ENCODE peak calls at places on chromosomes 6 and 20, in six cellular contexts. U is keratinocyte; Z is esophagus squamous epithelium; G is lower lobe of right lung; A is naive thymus-derived CD4-positive, alpha-beta T cell; F is left ventricle myocardium inferior. O is an unnamed sample.

GRCh38 chr6:112429226-112429625 is 82.1 kb downstream of the RFPL4B start:
- DNase-seq in U (no peak), Z (no peak), G (no peak), A (no peak), F (no peak), O (peak; percentile 13)

GRCh38 chr6:105045546-105045945 is 88.6 kb downstream of the LIN28B start:
- DNase-seq in U (no peak), Z (no peak), G (no peak), A (no peak), F (no peak), O (no peak)

GRCh38 chr6:123171341-123171740 is 175.3 kb downstream of the CLVS2 start:
- DNase-seq in U (no peak), Z (no peak), G (no peak), A (no peak), F (no peak), O (no peak)

GRCh38 chr6:42974919-42975505 is 4.0 kb downstream of the PEX6 start:
- DNase-seq in U (no peak), Z (no peak), G (no peak), A (no peak), F (no peak), O (no peak)

GRCh38 chr6:152273638-152274037 is 363.5 kb downstream of the SYNE1 start:
- DNase-seq in U (peak; percentile 42), Z (no peak), G (no peak), A (no peak), F (no peak), O (peak; percentile 43)

GRCh38 chr6:149201068-149201655 is 116.3 kb upstream of the TAB2 start:
- DNase-seq in U (no peak), Z (no peak), G (no peak), A (no peak), F (no peak), O (no peak)

GRCh38 chr6:142940487-142940886 is 4.5 kb downstream of the HIVEP2 start:
- DNase-seq in U (no peak), Z (no peak), G (no peak), A (no peak), F (no peak), O (no peak)

GRCh38 chr6:17930321-17930993 is 57.0 kb downstream of the KIF13A start:
- DNase-seq in U (no peak), Z (no peak), G (no peak), A (no peak), F (no peak), O (no peak)

GRCh38 chr6:6686748-6687601 is 98.5 kb downstream of the LY86 start:
- DNase-seq in U (peak; percentile 96), Z (peak; percentile 45), G (peak; percentile 98), A (no peak), F (peak; percentile 94), O (peak; percentile 100)

GRCh38 chr6:124022641-124023040 is 219.0 kb downstream of the NKAIN2 start:
- DNase-seq in U (no peak), Z (no peak), G (no peak), A (no peak), F (no peak), O (no peak)

GRCh38 chr20:36786246-36786645 is 12.7 kb upstream of the DSN1 start:
- DNase-seq in U (no peak), Z (no peak), G (no peak), A (no peak), F (no peak), O (no peak)

GRCh38 chr20:58014628-58015315 is 213.7 kb downstream of the ANKRD60 start:
- DNase-seq in U (no peak), Z (no peak), G (no peak), A (no peak), F (no peak), O (peak; percentile 2)

GRCh38 chr20:47389867-47390347 is 33.4 kb upstream of the ZMYND8 start:
- DNase-seq in U (peak; percentile 93), Z (no peak), G (no peak), A (no peak), F (no peak), O (no peak)

GRCh38 chr6:126628125-126628524 is 288.2 kb downstream of the CENPW start:
- DNase-seq in U (no peak), Z (no peak), G (no peak), A (no peak), F (no peak), O (no peak)

GRCh38 chr6:152270301-152270925 is 366.7 kb downstream of the SYNE1 start:
- DNase-seq in U (no peak), Z (no peak), G (no peak), A (no peak), F (no peak), O (no peak)

GRCh38 chr20:47429409-47429808 is 72.3 kb upstream of the NCOA3 start:
- DNase-seq in U (no peak), Z (no peak), G (no peak), A (no peak), F (no peak), O (no peak)

GRCh38 chr6:42819803-42820508 is 38.1 kb downstream of the BICRAL start:
- DNase-seq in U (no peak), Z (no peak), G (no peak), A (no peak), F (no peak), O (no peak)

GRCh38 chr6:92737983-92738382 is 681.4 kb downstream of the EPHA7 start:
- DNase-seq in U (no peak), Z (no peak), G (no peak), A (no peak), F (no peak), O (no peak)

GRCh38 chr6:13238017-13238416 is 90.3 kb downstream of the TBC1D7 start:
- DNase-seq in U (no peak), Z (no peak), G (no peak), A (no peak), F (no peak), O (no peak)

GRCh38 chr20:35173576-35174192 is 1.8 kb downstream of the PROCR start:
- DNase-seq in U (no peak), Z (no peak), G (no peak), A (no peak), F (no peak), O (no peak)

GRCh38 chr6:25060522-25060921 is 124.8 kb upstream of the RIPOR2 start:
- DNase-seq in U (no peak), Z (no peak), G (no peak), A (no peak), F (no peak), O (no peak)

GRCh38 chr6:141403827-141404226 is 728.9 kb upstream of the GJE1 start:
- DNase-seq in U (no peak), Z (no peak), G (no peak), A (no peak), F (no peak), O (no peak)

GRCh38 chr6:166772518-166772917 is 145.5 kb upstream of the RPS6KA2 start:
- DNase-seq in U (no peak), Z (no peak), G (no peak), A (no peak), F (no peak), O (no peak)

GRCh38 chr6:21729431-21729830 is 135.9 kb downstream of the SOX4 start:
- DNase-seq in U (no peak), Z (no peak), G (no peak), A (no peak), F (no peak), O (no peak)

GRCh38 chr20:45826381-45827019 is 612 bp downstream of the TNNC2 start:
- DNase-seq in U (no peak), Z (no peak), G (no peak), A (no peak), F (no peak), O (no peak)

GRCh38 chr6:157088841-157089240 is 234.5 kb downstream of the TMEM242 start:
- DNase-seq in U (no peak), Z (no peak), G (no peak), A (no peak), F (no peak), O (no peak)

GRCh38 chr20:23445596-23446217 is 6.2 kb downstream of the CSTL1 start:
- DNase-seq in U (peak; percentile 33), Z (no peak), G (no peak), A (no peak), F (no peak), O (no peak)

GRCh38 chr6:137518584-137518983 is 24.4 kb upstream of the OLIG3 start:
- DNase-seq in U (no peak), Z (no peak), G (no peak), A (no peak), F (no peak), O (no peak)

GRCh38 chr6:5412663-5413062 is 151.3 kb downstream of the FARS2 start:
- DNase-seq in U (no peak), Z (no peak), G (no peak), A (no peak), F (no peak), O (no peak)

GRCh38 chr6:78861509-78861908 is 5.8 kb upstream of the IRAK1BP1 start:
- DNase-seq in U (no peak), Z (no peak), G (no peak), A (no peak), F (no peak), O (no peak)

GRCh38 chr6:100281471-100281878 is 183.2 kb downstream of the SIM1 start:
- DNase-seq in U (no peak), Z (no peak), G (no peak), A (no peak), F (no peak), O (no peak)

GRCh38 chr6:16237242-16237641 is 1.1 kb upstream of the GMPR start:
- DNase-seq in U (no peak), Z (no peak), G (no peak), A (no peak), F (no peak), O (no peak)
- H3K27ac ChIP-seq in U (no peak overlapping the region), Z (no peak overlapping the region), G (peak overlapping the region; percentile 70), A (no peak overlapping the region), F (peak overlapping the region; percentile 92), O (peak overlapping the region; percentile 67)

GRCh38 chr6:63814459-63814858 is 178.9 kb downstream of the PHF3 start:
- DNase-seq in U (no peak), Z (no peak), G (no peak), A (no peak), F (no peak), O (no peak)
- H3K36me3 ChIP-seq in U (no peaks in the 10 kb centered on the region), Z (no peaks in the 10 kb centered on the region), G (no peaks in the 10 kb centered on the region), A (no peaks in the 10 kb centered on the region), F (no peaks in the 10 kb centered on the region), O (no peaks in the 10 kb centered on the region)

GRCh38 chr6:82979657-82980056 is 86.0 kb downstream of the UBE3D start:
- DNase-seq in U (no peak), Z (no peak), G (no peak), A (no peak), F (no peak), O (no peak)
- H3K27ac ChIP-seq in U (no peak overlapping the region), Z (no peak overlapping the region), G (no peak overlapping the region), A (no peak overlapping the region), F (no peak overlapping the region), O (no peak overlapping the region)

DNA sequence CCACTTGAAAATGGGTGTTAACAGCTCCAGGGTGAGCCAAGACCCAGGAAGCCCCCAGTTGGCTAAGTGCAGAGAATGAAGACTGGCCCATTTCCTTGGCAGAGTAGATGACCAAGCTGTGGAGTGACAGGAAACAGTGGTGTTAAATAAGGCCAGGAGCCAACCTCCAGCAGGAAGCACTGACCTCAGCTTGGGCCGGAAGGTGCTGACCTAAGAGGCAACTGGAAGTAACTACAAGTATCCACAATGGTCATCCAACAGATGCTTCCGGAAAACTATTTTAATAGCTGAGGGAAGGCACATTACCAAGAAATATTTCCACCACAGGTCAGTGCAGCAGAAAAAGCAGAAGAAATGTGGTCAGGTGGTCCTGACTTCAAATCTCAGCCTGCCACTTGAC is 22.6 kb downstream of the MRPL14 start:
- DNase-seq in U (no peak), Z (no peak), G (peak; percentile 66), A (no peak), F (peak; percentile 47), O (no peak)
- H3K36me3 ChIP-seq in U (peaks cover 38% of the 10 kb centered on the region), Z (peaks cover 76% of the 10 kb centered on the region), G (peaks cover 38% of the 10 kb centered on the region), A (no peaks in the 10 kb centered on the region), F (peaks cover 5% of the 10 kb centered on the region), O (no peaks in the 10 kb centered on the region)

GRCh38 chr6:159093608-159094443 is 49.0 kb upstream of the TAGAP start:
- DNase-seq in U (no peak), Z (no peak), G (no peak), A (no peak), F (no peak), O (no peak)
- H3K27ac ChIP-seq in U (no peak overlapping the region), Z (no peak overlapping the region), G (no peak overlapping the region), A (peak overlapping the region; percentile 28), F (no peak overlapping the region), O (no peak overlapping the region)

O was measured in body of pancreas.